ENCODE peak calls at places on chromosomes 13 and 19, in six cellular contexts. A is aorta, U is fibroblast of pulmonary artery, D is heart right ventricle, Z is foreskin fibroblast, V is uterus. N is an unnamed sample.

GRCh38 chr19:47610902-47611301 is 2.0 kb downstream of the BICRA start:
- DNase-seq in A (no peak), U (no peak), D (no peak), Z (no peak), V (no peak), N (no peak)

GRCh38 chr19:18342090-18342632 is 1.8 kb downstream of the PGPEP1 start:
- DNase-seq in A (no peak), U (no peak), D (no peak), Z (no peak), V (no peak), N (no peak)

GRCh38 chr13:30713133-30713532 is 22.2 kb upstream of the ALOX5AP start:
- DNase-seq in A (no peak), U (peak; percentile 46), D (no peak), Z (peak; percentile 47), V (no peak), N (no peak)

GRCh38 chr19:10769533-10770491 is 51.9 kb downstream of the DNM2 start:
- DNase-seq in A (no peak), U (peak; percentile 31), D (peak; percentile 85), Z (peak; percentile 60), V (peak; percentile 46), N (no peak)

GRCh38 chr13:74320282-74320681 is 186.1 kb upstream of the KLF12 start:
- DNase-seq in A (no peak), U (no peak), D (no peak), Z (no peak), V (no peak), N (no peak)

GRCh38 chr13:39321578-39321977 is 281.4 kb downstream of the LHFPL6 start:
- DNase-seq in A (no peak), U (peak; percentile 79), D (no peak), Z (peak; percentile 68), V (no peak), N (no peak)

GRCh38 chr13:77521595-77522367 is 13.7 kb upstream of the SCEL start:
- DNase-seq in A (no peak), U (peak; percentile 54), D (no peak), Z (peak; percentile 58), V (no peak), N (no peak)

GRCh38 chr19:12956446-12957388 is at the start of gene GADD45GIP1:
- DNase-seq in A (peak; percentile 92), U (peak; percentile 80), D (peak; percentile 74), Z (peak; percentile 90), V (peak; percentile 81), N (no peak)

DNA sequence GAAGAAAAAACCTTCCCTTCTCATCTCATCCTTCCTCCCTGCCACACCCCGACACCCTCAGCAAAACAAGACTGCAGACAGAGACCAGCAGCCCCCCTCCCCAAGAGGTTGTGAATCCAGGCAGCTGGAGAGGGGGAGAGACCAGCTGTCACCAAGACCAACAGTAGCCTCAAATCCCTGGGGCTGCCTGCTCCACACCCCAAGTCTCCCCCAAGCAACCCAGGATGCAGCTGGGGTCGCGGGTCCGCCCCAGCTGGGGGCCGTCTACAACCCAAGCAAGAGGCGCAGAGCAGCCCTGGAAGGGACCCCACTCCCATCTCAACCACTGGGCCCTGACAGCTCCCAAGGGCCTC is 7.1 kb downstream of the KLF16 start:
- DNase-seq in A (no peak), U (no peak), D (no peak), Z (peak; percentile 16), V (no peak), N (no peak)
- H3K4me3 ChIP-seq in A (no peak overlapping the region), U (peak overlapping the region; percentile 38), D (peak overlapping the region; percentile 59), Z (peak overlapping the region; percentile 52), V (no peak overlapping the region), N (peak overlapping the region; percentile 48)

DNA sequence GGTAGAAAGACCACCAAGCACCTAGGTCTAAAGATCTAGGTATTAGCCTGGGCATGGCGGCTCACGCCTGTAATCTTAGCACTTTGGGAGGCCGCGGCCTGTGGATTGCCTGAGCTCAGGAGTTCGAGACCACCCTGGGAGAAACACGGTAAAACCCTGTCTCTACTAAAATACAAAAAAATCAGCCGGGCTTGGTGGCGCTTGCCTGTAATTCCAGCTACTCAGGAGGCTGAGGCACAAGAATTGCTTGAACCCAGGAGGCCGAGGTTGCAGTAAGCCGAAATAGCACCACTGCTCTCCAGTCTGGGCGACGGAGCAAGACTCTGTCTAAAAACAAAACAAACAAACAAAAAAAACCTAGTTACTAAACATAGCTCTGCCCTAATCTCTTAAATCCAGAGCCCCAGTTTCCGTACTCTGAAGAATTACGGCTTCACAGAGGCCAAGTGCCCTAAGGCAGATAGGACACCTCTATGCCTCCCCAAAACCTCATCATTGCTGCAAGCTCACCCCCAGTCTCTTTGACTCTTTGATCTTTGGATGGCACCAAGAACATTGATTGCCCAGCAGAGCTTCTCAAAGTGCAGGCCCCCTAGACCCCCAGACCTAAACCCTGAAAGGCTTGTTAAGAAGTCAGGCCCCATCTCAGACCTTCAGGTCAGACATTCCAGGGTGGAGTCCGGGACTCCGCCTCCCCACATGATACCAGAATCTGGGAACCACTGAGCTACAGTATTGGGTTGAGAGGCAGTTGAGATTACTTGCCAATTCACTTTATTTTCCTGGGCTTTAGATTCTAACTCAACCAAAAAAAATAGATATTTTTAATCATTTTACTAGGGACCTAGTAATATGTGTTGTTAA is 2.8 kb downstream of the COL4A2 start:
- DNase-seq in A (no peak), U (no peak), D (no peak), Z (no peak), V (no peak), N (no peak)
- H3K4me3 ChIP-seq in A (peak overlapping the region; percentile 55), U (peak overlapping the region; percentile 87), D (peak overlapping the region; percentile 95), Z (no peak overlapping the region), V (peak overlapping the region; percentile 85), N (no peak overlapping the region)

GRCh38 chr13:67223024-67223423 is 7.1 kb downstream of the PCDH9 start:
- DNase-seq in A (no peak), U (peak; percentile 63), D (no peak), Z (peak; percentile 59), V (no peak), N (peak; percentile 39)

GRCh38 chr13:67223742-67224141 is 6.4 kb downstream of the PCDH9 start:
- DNase-seq in A (no peak), U (peak; percentile 37), D (no peak), Z (peak; percentile 28), V (no peak), N (no peak)

GRCh38 chr13:67225252-67226159 is 4.6 kb downstream of the PCDH9 start:
- DNase-seq in A (peak; percentile 63), U (no peak), D (no peak), Z (no peak), V (no peak), N (no peak)

GRCh38 chr13:67226686-67227085 is 3.5 kb downstream of the PCDH9 start:
- DNase-seq in A (no peak), U (no peak), D (no peak), Z (no peak), V (no peak), N (no peak)

DNA sequence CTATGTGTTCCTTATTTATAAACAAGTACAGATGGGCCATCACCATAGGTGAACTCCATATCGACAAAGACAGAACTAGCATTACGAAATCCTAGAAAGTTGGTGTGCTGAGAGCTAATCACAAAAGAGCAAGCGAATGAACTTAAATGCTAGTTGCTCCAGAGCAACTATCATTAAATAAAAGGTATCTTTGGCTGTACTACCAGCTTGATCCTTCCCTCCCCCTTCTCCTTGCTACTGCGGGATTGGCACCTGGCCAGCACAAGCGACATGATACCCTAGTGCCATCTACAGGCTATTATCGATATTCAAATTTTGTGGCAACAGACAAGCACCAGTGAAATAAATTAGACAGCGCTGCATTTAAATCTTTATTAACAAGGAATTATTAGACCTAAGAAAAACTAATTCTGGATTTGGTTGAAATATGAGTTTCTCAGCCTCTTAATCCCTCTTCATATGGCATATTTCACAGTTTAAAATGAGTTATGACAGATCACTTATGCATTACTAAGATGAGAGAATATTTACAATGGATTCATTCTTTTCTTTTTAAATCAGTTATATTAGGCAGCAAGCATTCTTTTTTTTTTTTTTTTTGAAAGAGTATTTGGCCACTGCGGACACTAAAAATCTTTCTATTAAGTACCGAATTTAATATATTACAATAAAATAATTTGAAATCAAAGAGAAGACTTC is 5.8 kb downstream of the PCDH9 start:
- DNase-seq in A (peak; percentile 90), U (peak; percentile 92), D (peak; percentile 66), Z (peak; percentile 92), V (peak; percentile 50), N (peak; percentile 18)
- H3K4me3 ChIP-seq in A (no peak overlapping the region), U (peak overlapping the region; percentile 46), D (peak overlapping the region; percentile 47), Z (peak overlapping the region; percentile 34), V (no peak overlapping the region), N (no peak overlapping the region)

GRCh38 chr19:1214299-1214861 is 8.8 kb downstream of the STK11 start:
- DNase-seq in A (no peak), U (no peak), D (no peak), Z (no peak), V (no peak), N (no peak)
- H3K4me3 ChIP-seq in A (no peak overlapping the region), U (no peak overlapping the region), D (peak overlapping the region; percentile 11), Z (no peak overlapping the region), V (no peak overlapping the region), N (no peak overlapping the region)

N was measured in BJ.